ENCODE peak calls at places on chromosomes 7 and 10, in six cellular contexts. T is brain microvascular endothelial cell, Y is heart left ventricle, B is Caco-2, F is suprapubic skin, V is IMR-90. R is an unnamed sample. For H3K36me3, the result is how much of the 10 kb centered on the place peaks cover.

GRCh38 chr10:93917064-93917391 is 23.2 kb downstream of the SLC35G1 start:
- DNase-seq in Y (no peak), V (no peak), F (no peak), T (no peak), B (no peak), R (no peak)

GRCh38 chr7:134654104-134654775 is 7.6 kb downstream of the BPGM start:
- DNase-seq in F (no peak), V (no peak), Y (no peak), B (no peak), T (no peak), R (no peak)

GRCh38 chr10:31929260-31929985 is 792 bp upstream of the ARHGAP12 start:
- DNase-seq in T (no peak), Y (peak), V (no peak), F (peak), B (peak), R (peak)

GRCh38 chr10:126584836-126585235 is 85.7 kb downstream of the C10orf90 start:
- DNase-seq in T (no peak), V (no peak), B (no peak), Y (no peak), F (no peak), R (no peak)

GRCh38 chr7:10802526-10802925 is 171.1 kb upstream of the PHF14 start:
- DNase-seq in T (peak), V (peak), B (no peak), Y (no peak), F (no peak), R (no peak)

GRCh38 chr7:1113548-1113885 is 25.6 kb downstream of the GPER1 start:
- DNase-seq in Y (no peak), B (no peak), T (no peak), V (no peak), F (no peak), R (no peak)

GRCh38 chr10:31745612-31746376 is 182.8 kb downstream of the ARHGAP12 start:
- DNase-seq in F (no peak), B (no peak), T (peak), V (peak), Y (no peak), R (no peak)

GRCh38 chr10:95464280-95464679 is 96.9 kb downstream of the SORBS1 start:
- DNase-seq in T (no peak), B (no peak), V (no peak), F (no peak), Y (no peak), R (no peak)

GRCh38 chr10:69742928-69743602 is 58.6 kb upstream of the COL13A1 start:
- DNase-seq in T (peak), B (peak), F (no peak), Y (no peak), V (peak), R (no peak)

GRCh38 chr10:5014936-5015335 is 11.3 kb upstream of the AKR1C2 start:
- DNase-seq in F (no peak), T (no peak), V (no peak), B (peak), Y (no peak), R (no peak)

GRCh38 chr7:20330797-20331230 is at the start of gene ITGB8:
- DNase-seq in V (no peak), T (no peak), B (peak), F (peak), Y (no peak), R (peak)

GRCh38 chr10:2944788-2945187 is 122.6 kb upstream of the PFKP start:
- DNase-seq in F (no peak), Y (no peak), V (no peak), B (no peak), T (no peak), R (no peak)

GRCh38 chr10:101888251-101888949 is 44.8 kb upstream of the KCNIP2 start:
- DNase-seq in B (no peak), T (no peak), V (no peak), F (no peak), Y (no peak), R (no peak)

GRCh38 chr7:87999261-87999660 is 65.2 kb downstream of the ADAM22 start:
- DNase-seq in F (no peak), B (no peak), Y (no peak), V (no peak), T (no peak), R (no peak)

GRCh38 chr10:120514035-120514620 is 57.1 kb downstream of the PLPP4 start:
- DNase-seq in V (peak), Y (no peak), T (peak), F (no peak), B (peak), R (no peak)

GRCh38 chr10:96626795-96627194 is 40.0 kb upstream of the TM9SF3 start:
- DNase-seq in T (no peak), F (no peak), V (no peak), B (peak), Y (no peak), R (no peak)

GRCh38 chr10:122815458-122815857 is 30.2 kb downstream of the CUZD1 start:
- DNase-seq in V (no peak), F (no peak), T (no peak), B (no peak), Y (no peak), R (no peak)

GRCh38 chr7:35037526-35038339 is 448 bp upstream of the DPY19L1 start:
- DNase-seq in B (peak), T (peak), V (peak), F (peak), Y (peak), R (peak)

GRCh38 chr10:17201165-17202013 is at the start of gene TRDMT1:
- DNase-seq in B (peak), V (peak), T (peak), Y (peak), F (peak), R (peak)

GRCh38 chr10:70617798-70618568 is 15.4 kb upstream of the PRF1 start:
- DNase-seq in Y (no peak), B (no peak), T (peak), V (peak), F (no peak), R (no peak)

GRCh38 chr7:28409716-28410627 is 2.3 kb upstream of the CREB5 start:
- DNase-seq in B (peak), T (peak), F (no peak), Y (peak), V (peak), R (peak)

GRCh38 chr7:88184848-88185304 is 35.0 kb downstream of the SRI start:
- DNase-seq in V (peak), F (no peak), T (peak), Y (no peak), B (no peak), R (no peak)

GRCh38 chr7:142607351-142607750 is 141.9 kb upstream of the PRSS1 start:
- DNase-seq in T (no peak), Y (no peak), V (no peak), F (no peak), B (no peak), R (no peak)

GRCh38 chr7:96486681-96487080 is 164.8 kb upstream of the SLC25A13 start:
- DNase-seq in B (no peak), Y (no peak), T (no peak), V (no peak), F (no peak), R (no peak)

GRCh38 chr7:128268233-128268632 is 27.2 kb downstream of the LEP start:
- DNase-seq in Y (no peak), T (no peak), B (no peak), V (no peak), F (no peak), R (no peak)

GRCh38 chr7:41027428-41028115 is 675.3 kb downstream of the INHBA start:
- DNase-seq in B (no peak), T (peak), V (peak), F (no peak), Y (no peak), R (no peak)

GRCh38 chr10:34181545-34182300 is 633.4 kb downstream of the PARD3 start:
- DNase-seq in V (peak), B (no peak), Y (no peak), F (no peak), T (no peak), R (no peak)

GRCh38 chr7:140059288-140060242 is 3.2 kb downstream of the PARP12 start:
- DNase-seq in B (no peak), V (peak), F (no peak), Y (peak), T (peak), R (peak)

GRCh38 chr10:44949127-44949802 is 10.3 kb upstream of the RASSF4 start:
- DNase-seq in T (no peak), V (no peak), B (no peak), F (no peak), Y (peak), R (peak)

GRCh38 chr7:91264924-91265681 is 870 bp downstream of the FZD1 start:
- DNase-seq in V (peak), T (no peak), Y (peak), F (peak), B (peak), R (peak)

GRCh38 chr7:77247206-77247850 is 47.7 kb upstream of the FGL2 start:
- DNase-seq in B (peak), T (peak), Y (peak), F (peak), V (peak), R (no peak)

GRCh38 chr7:106104861-106105260 is 7.3 kb downstream of the SYPL1 start:
- DNase-seq in F (no peak), B (no peak), Y (no peak), T (no peak), V (no peak), R (no peak)
- H3K4me3 ChIP-seq in F (no peak), B (no peak), Y (no peak), T (no peak), V (no peak), R (no peak)

GRCh38 chr7:86937499-86937898 is 122.0 kb downstream of the ELAPOR2 start:
- DNase-seq in B (no peak), V (no peak), F (no peak), Y (no peak), T (no peak), R (no peak)
- H3K36me3 ChIP-seq in B (under half), V (under half), F (under half), Y (under half), T (under half), R (under half)

GRCh38 chr7:16432425-16432731 is 11.0 kb upstream of the CRPPA start:
- DNase-seq in T (no peak), V (no peak), B (no peak), Y (no peak), F (no peak), R (no peak)
- TF ChIP-seq CTCF in T (no peak), V (no peak), B (peak), Y (peak), F (no peak), R (no peak)

DNA sequence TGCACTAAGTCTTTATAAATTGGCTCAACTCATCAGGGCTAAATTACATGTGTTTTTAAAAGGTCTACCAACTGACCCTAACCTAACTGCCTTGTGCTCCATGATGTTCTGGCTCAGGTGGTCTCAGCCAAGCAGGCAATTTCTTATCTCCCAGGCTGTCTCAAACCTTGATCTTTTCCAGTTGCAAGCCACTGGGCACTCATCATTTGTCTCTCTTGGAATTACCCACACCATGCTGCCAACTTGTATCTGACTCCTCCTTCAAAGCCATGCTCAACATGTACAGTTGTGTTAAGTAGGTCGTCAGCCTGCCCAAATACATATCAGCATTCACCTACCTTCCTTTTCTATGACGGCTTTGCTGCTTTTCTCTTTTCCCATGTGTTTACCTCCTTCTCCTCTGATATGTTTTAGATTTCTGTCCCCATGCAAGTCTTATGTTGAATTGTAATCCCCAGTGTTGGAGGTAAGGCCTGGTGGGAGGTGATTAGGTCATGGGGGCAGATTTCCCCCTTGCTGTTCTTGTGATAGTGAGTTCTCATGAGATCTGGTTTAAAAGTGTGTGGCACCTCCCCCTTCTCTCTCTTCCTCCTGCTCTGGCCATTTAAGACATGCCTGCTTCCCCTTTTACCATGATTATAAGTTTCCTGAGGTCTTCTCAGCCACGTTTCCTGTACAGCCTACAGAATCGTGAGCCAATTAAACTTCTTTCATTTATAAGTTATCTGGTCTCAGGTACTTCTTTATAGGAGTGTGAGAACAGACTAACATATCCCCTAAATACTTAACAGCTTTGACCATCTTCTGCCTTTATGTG is 130.0 kb downstream of the ELAPOR2 start:
- DNase-seq in T (no peak), F (no peak), V (no peak), B (no peak), Y (no peak), R (no peak)
- H3K4me3 ChIP-seq in T (no peak), F (no peak), V (no peak), B (no peak), Y (no peak), R (no peak)

GRCh38 chr7:130957140-130957513 is 223.1 kb upstream of the KLF14 start:
- DNase-seq in T (no peak), B (no peak), Y (no peak), F (no peak), V (no peak), R (no peak)

GRCh38 chr7:130954918-130955559 is 221.0 kb upstream of the KLF14 start:
- DNase-seq in T (no peak), Y (no peak), V (no peak), F (no peak), B (no peak), R (no peak)

GRCh38 chr7:130955560-130955919 is 221.5 kb upstream of the KLF14 start:
- DNase-seq in B (no peak), F (no peak), V (no peak), Y (no peak), T (no peak), R (no peak)

GRCh38 chr7:130957722-130958360 is 223.8 kb upstream of the KLF14 start:
- DNase-seq in B (no peak), F (no peak), Y (no peak), V (no peak), T (no peak), R (no peak)

GRCh38 chr7:130956417-130957139 is 222.6 kb upstream of the KLF14 start:
- DNase-seq in Y (no peak), V (peak), B (no peak), T (no peak), F (no peak), R (no peak)
- H3K36me3 ChIP-seq in Y (under half), V (under half), B (under half), T (under half), F (under half), R (under half)

DNA sequence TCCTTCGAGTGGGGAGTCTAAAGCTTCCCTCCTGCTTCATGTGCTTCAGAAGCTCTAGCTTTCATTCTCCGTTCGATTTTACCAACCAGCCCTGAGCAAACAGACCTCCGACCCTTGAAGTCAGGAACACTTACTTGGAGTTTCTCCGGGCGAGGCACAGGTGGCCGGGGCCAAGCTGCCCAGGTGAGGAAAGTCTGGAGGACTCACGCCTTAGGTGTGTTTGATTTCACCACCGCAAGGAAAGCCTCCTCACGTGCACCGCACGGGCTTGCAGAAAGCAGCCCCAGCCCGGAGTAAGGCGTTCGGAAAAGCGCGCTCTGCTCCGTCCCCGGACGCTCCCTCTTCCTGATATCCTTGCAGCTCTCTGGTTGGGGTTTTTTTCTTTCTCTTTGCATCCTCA is 30.1 kb upstream of the CNPY1 start:
- DNase-seq in V (no peak), Y (no peak), F (no peak), B (no peak), T (no peak), R (peak)
- TF ChIP-seq CTCF in V (no peak), Y (no peak), F (no peak), B (no peak), T (no peak), R (no peak)

GRCh38 chr7:55555160-55555559 is 17.1 kb downstream of the VOPP1 start:
- DNase-seq in Y (no peak), V (no peak), B (no peak), T (no peak), F (no peak), R (no peak)
- H3K4me3 ChIP-seq in Y (no peak), V (no peak), B (no peak), T (no peak), F (no peak), R (no peak)

GRCh38 chr7:99396914-99397631 is 11.3 kb downstream of the PDAP1 start:
- DNase-seq in B (no peak), T (no peak), Y (no peak), V (no peak), F (no peak), R (no peak)
- H3K36me3 ChIP-seq in B (under half), T (half or more), Y (under half), V (half or more), F (half or more), R (half or more)

GRCh38 chr10:118621304-118621942 is 26.0 kb upstream of the PRLHR start:
- DNase-seq in B (no peak), F (no peak), T (no peak), Y (no peak), V (no peak), R (no peak)

GRCh38 chr10:118610577-118610976 is 15.1 kb upstream of the PRLHR start:
- DNase-seq in Y (no peak), F (no peak), V (no peak), B (no peak), T (no peak), R (no peak)

GRCh38 chr10:118615888-118616287 is 20.4 kb upstream of the PRLHR start:
- DNase-seq in B (no peak), F (no peak), T (peak), Y (no peak), V (peak), R (no peak)
- TF ChIP-seq CTCF in B (no peak), F (peak), T (peak), Y (no peak), V (no peak), R (no peak)